ENCODE peak calls at places on chromosomes 3 and 15, in four cellular contexts. V is pons, U is foreskin keratinocyte, Y is NCI-H1436. F is an unnamed sample.

GRCh38 chr3:20747736-20748135 is 561.7 kb upstream of the SGO1 start:
- DNase-seq in U (no peak), Y (no peak), V (no peak), F (no peak)

GRCh38 chr15:60626051-60626450 is 147.1 kb upstream of the ICE2 start:
- DNase-seq in Y (no peak), U (no peak), V (no peak), F (no peak)

GRCh38 chr3:49017646-49017977 is 768 bp downstream of the DALRD3 start:
- DNase-seq in V (no peak), Y (no peak), U (no peak), F (no peak)

GRCh38 chr3:170907519-170908234 is 760 bp downstream of the EIF5A2 start:
- DNase-seq in Y (no peak), U (no peak), V (no peak), F (peak)

GRCh38 chr3:54758461-54758860 is 169.4 kb downstream of the LRTM1 start:
- DNase-seq in V (no peak), Y (no peak), U (no peak), F (no peak)

GRCh38 chr3:34090876-34091275 is 292.4 kb downstream of the PDCD6IP start:
- DNase-seq in Y (no peak), V (no peak), U (no peak), F (no peak)

GRCh38 chr3:188270423-188270972 is 116.5 kb downstream of the LPP start:
- DNase-seq in U (peak), Y (no peak), V (peak), F (peak)

GRCh38 chr3:166986000-166986399 is 394.1 kb downstream of the ZBBX start:
- DNase-seq in V (no peak), U (peak), Y (no peak), F (no peak)

GRCh38 chr3:105139851-105140560 is 226.7 kb upstream of the ALCAM start:
- DNase-seq in Y (no peak), V (no peak), U (no peak), F (no peak)

GRCh38 chr3:38545983-38546382 is 49.8 kb downstream of the EXOG start:
- DNase-seq in V (no peak), Y (no peak), U (no peak), F (no peak)

GRCh38 chr3:134985841-134986520 is 190.9 kb downstream of the EPHB1 start:
- DNase-seq in U (no peak), Y (no peak), V (no peak), F (no peak)

GRCh38 chr3:110958476-110959147 is 113.0 kb upstream of the NECTIN3 start:
- DNase-seq in U (no peak), Y (no peak), V (no peak), F (no peak)

GRCh38 chr3:154182322-154182922 is 61.2 kb downstream of the ARHGEF26 start:
- DNase-seq in U (no peak), Y (no peak), V (no peak), F (no peak)

GRCh38 chr15:77507151-77507847 is 86.6 kb downstream of the HMG20A start:
- DNase-seq in Y (peak), V (peak), U (peak), F (peak)

GRCh38 chr3:22089284-22089683 is 338.3 kb upstream of the ZNF385D start:
- DNase-seq in Y (no peak), U (peak), V (peak), F (peak)

GRCh38 chr15:31326729-31327673 is at the start of gene KLF13:
- DNase-seq in V (no peak), U (peak), Y (peak), F (peak)

GRCh38 chr3:184368804-184369183 is 7.3 kb downstream of the POLR2H start:
- DNase-seq in V (peak), Y (no peak), U (no peak), F (no peak)

GRCh38 chr15:90300541-90300940 is 35.1 kb downstream of the NGRN start:
- DNase-seq in V (no peak), U (no peak), Y (no peak), F (no peak)

GRCh38 chr3:72746412-72747411 is 101.5 kb downstream of the SHQ1 start:
- DNase-seq in V (no peak), Y (no peak), U (peak), F (no peak)

GRCh38 chr3:10519236-10519635 is 13.8 kb upstream of the ATP2B2 start:
- DNase-seq in U (no peak), Y (no peak), V (no peak), F (no peak)

GRCh38 chr3:189570916-189571315 is 60.3 kb upstream of the TP63 start:
- DNase-seq in Y (no peak), U (no peak), V (no peak), F (no peak)

GRCh38 chr15:69126054-69126469 is 34.4 kb upstream of the GLCE start:
- DNase-seq in V (no peak), Y (no peak), U (no peak), F (no peak)

GRCh38 chr3:96796101-96796500 is 18.3 kb upstream of the EPHA6 start:
- DNase-seq in V (no peak), U (no peak), Y (no peak), F (no peak)

GRCh38 chr3:139132976-139133375 is 88.3 kb upstream of the PRR23C start:
- DNase-seq in U (no peak), V (no peak), Y (no peak), F (no peak)

GRCh38 chr15:63059075-63059474 is 16.5 kb downstream of the TPM1 start:
- DNase-seq in Y (no peak), U (no peak), V (no peak), F (no peak)

GRCh38 chr15:63805993-63806980 is 27.5 kb downstream of the HERC1 start:
- DNase-seq in U (no peak), V (peak), Y (no peak), F (no peak)

GRCh38 chr3:13162550-13163320 is 89.5 kb upstream of the IQSEC1 start:
- DNase-seq in V (no peak), Y (no peak), U (no peak), F (no peak)

GRCh38 chr3:185764168-185764988 is 60.5 kb downstream of the IGF2BP2 start:
- DNase-seq in Y (no peak), V (peak), U (no peak), F (peak)

GRCh38 chr3:171660126-171660661 is 150.1 kb downstream of the PLD1 start:
- DNase-seq in V (no peak), U (no peak), Y (no peak), F (no peak)

GRCh38 chr3:197586181-197586580 is 30.4 kb upstream of the BDH1 start:
- DNase-seq in V (no peak), Y (no peak), U (no peak), F (no peak)

GRCh38 chr3:104896624-104897023 is 470.1 kb upstream of the ALCAM start:
- DNase-seq in Y (no peak), V (no peak), U (no peak), F (no peak)

GRCh38 chr3:166265153-166265552 is 427.9 kb upstream of the BCHE start:
- DNase-seq in V (no peak), U (no peak), Y (no peak), F (no peak)

GRCh38 chr3:56890448-56891083 is 88.8 kb upstream of the ARHGEF3 start:
- DNase-seq in U (no peak), Y (no peak), V (no peak), F (no peak)

GRCh38 chr15:93417156-93418077 is 328.4 kb upstream of the RGMA start:
- DNase-seq in U (no peak), V (no peak), Y (no peak), F (no peak)

GRCh38 chr15:57037548-57037947 is 119.1 kb downstream of the TCF12 start:
- DNase-seq in Y (no peak), V (no peak), U (no peak), F (no peak)

F was measured in mammary epithelial cell.